ENCODE peak calls at places on chromosomes 12 and 14, in four cellular contexts. R is heart left ventricle, S is endothelial cell of umbilical vein, Y is spleen. F is an unnamed sample. For H3K4me1 and H3K27me3, the result is how much of the 10 kb centered on the place peaks cover.

GRCh38 chr14:93978735-93979134 is 2.4 kb upstream of the ASB2 start:
- DNase-seq in Y (no peak), S (no peak), R (no peak), F (no peak)

GRCh38 chr14:101956179-101956885 is 8.0 kb upstream of the DYNC1H1 start:
- DNase-seq in R (no peak), S (no peak), Y (peak), F (no peak)

GRCh38 chr14:36818794-36819384 is 157.2 kb downstream of the PAX9 start:
- DNase-seq in R (no peak), Y (no peak), S (no peak), F (no peak)

GRCh38 chr14:58738189-58738836 is 100.6 kb downstream of the DACT1 start:
- DNase-seq in S (no peak), Y (no peak), R (no peak), F (no peak)

GRCh38 chr12:57240069-57240921 is 10.7 kb downstream of the STAC3 start:
- DNase-seq in S (no peak), R (no peak), Y (peak), F (peak)

GRCh38 chr12:6372403-6373003 is 2.9 kb downstream of the SCNN1A start:
- DNase-seq in R (no peak), Y (peak), S (peak), F (peak)

GRCh38 chr12:130965214-130965613 is 11.5 kb downstream of the ADGRD1 start:
- DNase-seq in Y (no peak), R (no peak), S (no peak), F (no peak)

GRCh38 chr12:92141585-92142244 is 3.9 kb downstream of the BTG1 start:
- DNase-seq in Y (no peak), S (peak), R (no peak), F (no peak)

GRCh38 chr12:9619411-9620179 is 11.9 kb upstream of the KLRB1 start:
- DNase-seq in S (no peak), R (no peak), Y (no peak), F (no peak)

GRCh38 chr14:90663680-90664079 is 152.6 kb downstream of the TTC7B start:
- DNase-seq in R (no peak), S (no peak), Y (no peak), F (no peak)

GRCh38 chr12:109539508-109539907 is 33.8 kb downstream of the MMAB start:
- DNase-seq in R (no peak), Y (no peak), S (peak), F (no peak)

GRCh38 chr14:55441286-55441685 is 870 bp upstream of the TBPL2 start:
- DNase-seq in Y (no peak), S (no peak), R (no peak), F (no peak)

GRCh38 chr14:68549057-68549421 is 243.8 kb downstream of the ZFP36L1 start:
- DNase-seq in Y (no peak), S (no peak), R (no peak), F (no peak)

GRCh38 chr14:100067971-100068959 is 3.0 kb downstream of the EVL start:
- DNase-seq in Y (peak), R (peak), S (peak), F (peak)

GRCh38 chr12:50569876-50570275 is 65.1 kb downstream of the DIP2B start:
- DNase-seq in R (no peak), Y (no peak), S (no peak), F (no peak)

GRCh38 chr12:71947645-71948105 is 9.0 kb downstream of the TPH2 start:
- DNase-seq in Y (no peak), R (no peak), S (no peak), F (no peak)

GRCh38 chr12:13489246-13489645 is 292.7 kb downstream of the EMP1 start:
- DNase-seq in Y (no peak), R (no peak), S (no peak), F (no peak)

GRCh38 chr14:74591899-74592298 is 20.1 kb downstream of the LTBP2 start:
- DNase-seq in Y (no peak), S (no peak), R (no peak), F (no peak)

GRCh38 chr12:126667340-126667739 is 1599.6 kb upstream of the TMEM132C start:
- DNase-seq in R (no peak), Y (no peak), S (no peak), F (no peak)

GRCh38 chr14:42930058-42930457 is 1323.4 kb downstream of the LRFN5 start:
- DNase-seq in Y (peak), S (no peak), R (no peak), F (peak)

GRCh38 chr12:32922546-32923297 is 26.1 kb upstream of the PKP2 start:
- DNase-seq in Y (no peak), R (no peak), S (no peak), F (no peak)

GRCh38 chr14:101496779-101497420 is 64.4 kb upstream of the DIO3 start:
- DNase-seq in R (peak), S (no peak), Y (peak), F (no peak)

GRCh38 chr14:103422981-103423600 is 37.9 kb downstream of the MARK3 start:
- DNase-seq in R (no peak), S (no peak), Y (no peak), F (no peak)

GRCh38 chr12:22467190-22467589 is 77.2 kb downstream of the C2CD5 start:
- DNase-seq in S (no peak), R (no peak), Y (no peak), F (no peak)

GRCh38 chr12:107461222-107461980 is 224.2 kb upstream of the PWP1 start:
- DNase-seq in R (no peak), Y (peak), S (no peak), F (peak)

GRCh38 chr12:111297703-111298426 is 71.0 kb downstream of the PHETA1 start:
- DNase-seq in R (no peak), Y (no peak), S (no peak), F (no peak)

GRCh38 chr14:50225067-50225973 is 6.1 kb downstream of the SOS2 start:
- DNase-seq in Y (no peak), S (peak), R (peak), F (peak)

GRCh38 chr12:113469893-113470743 is 1.6 kb downstream of the LHX5 start:
- DNase-seq in S (no peak), Y (no peak), R (no peak), F (no peak)

GRCh38 chr12:71000255-71000654 is 79.7 kb upstream of the PTPRR start:
- DNase-seq in S (no peak), Y (no peak), R (no peak), F (no peak)

GRCh38 chr12:113684053-113684907 is 212.6 kb upstream of the LHX5 start:
- DNase-seq in S (no peak), Y (no peak), R (no peak), F (no peak)

GRCh38 chr14:90777358-90777757 is 38.9 kb downstream of the TTC7B start:
- DNase-seq in Y (no peak), R (no peak), S (no peak), F (no peak)

GRCh38 chr12:46660276-46660675 is 165.5 kb downstream of the SLC38A4 start:
- DNase-seq in Y (no peak), S (peak), R (no peak), F (no peak)
- H3K4me1 ChIP-seq in Y (under half), S (half or more), R (under half), F (under half)

DNA sequence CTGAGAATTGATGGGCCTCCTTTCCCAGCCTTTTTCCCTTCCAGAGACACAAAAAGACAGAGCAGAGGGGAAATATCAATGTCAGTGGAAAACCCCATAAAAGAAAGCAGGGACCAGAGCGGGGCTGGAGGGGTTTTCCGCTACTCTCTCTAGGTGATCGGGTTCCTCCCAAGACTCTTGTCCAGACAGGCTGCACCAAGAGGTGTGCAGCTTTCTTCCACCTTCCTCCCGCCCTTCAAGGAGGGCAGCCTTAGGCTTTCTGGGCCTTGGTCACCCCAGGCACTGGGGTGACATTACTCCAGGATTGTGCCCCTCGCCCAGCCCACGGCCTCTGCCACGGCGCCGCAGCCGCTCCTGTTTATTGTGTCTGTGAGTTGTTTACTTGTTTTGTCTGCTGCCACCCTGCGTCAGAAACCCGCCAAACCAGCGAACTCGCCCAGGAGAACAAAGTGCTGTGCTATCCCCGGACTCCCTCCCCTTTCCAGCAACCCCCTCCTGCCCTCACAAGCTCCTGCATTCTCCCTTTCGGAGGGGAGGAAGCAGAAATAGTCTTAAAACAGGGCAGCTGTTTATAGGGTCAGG is 6.7 kb upstream of the HOXC6 start:
- DNase-seq in Y (no peak), R (no peak), S (no peak), F (no peak)
- H3K27me3 ChIP-seq in Y (under half), R (half or more), S (half or more), F (under half)

GRCh38 chr12:132196873-132197390 is 52.7 kb downstream of the NOC4L start:
- DNase-seq in R (no peak), Y (no peak), S (no peak), F (no peak)

GRCh38 chr12:132191715-132192553 is 47.7 kb downstream of the NOC4L start:
- DNase-seq in R (no peak), Y (no peak), S (no peak), F (no peak)

GRCh38 chr12:132196038-132196872 is 52.0 kb downstream of the NOC4L start:
- DNase-seq in R (no peak), Y (no peak), S (no peak), F (no peak)

GRCh38 chr12:132194556-132194955 is 50.3 kb downstream of the NOC4L start:
- DNase-seq in R (no peak), S (no peak), Y (no peak), F (no peak)

GRCh38 chr12:132194056-132194455 is 49.8 kb downstream of the NOC4L start:
- DNase-seq in R (no peak), Y (no peak), S (no peak), F (no peak)
- TF ChIP-seq CTCF in R (no peak), Y (no peak), S (peak), F (no peak)

DNA sequence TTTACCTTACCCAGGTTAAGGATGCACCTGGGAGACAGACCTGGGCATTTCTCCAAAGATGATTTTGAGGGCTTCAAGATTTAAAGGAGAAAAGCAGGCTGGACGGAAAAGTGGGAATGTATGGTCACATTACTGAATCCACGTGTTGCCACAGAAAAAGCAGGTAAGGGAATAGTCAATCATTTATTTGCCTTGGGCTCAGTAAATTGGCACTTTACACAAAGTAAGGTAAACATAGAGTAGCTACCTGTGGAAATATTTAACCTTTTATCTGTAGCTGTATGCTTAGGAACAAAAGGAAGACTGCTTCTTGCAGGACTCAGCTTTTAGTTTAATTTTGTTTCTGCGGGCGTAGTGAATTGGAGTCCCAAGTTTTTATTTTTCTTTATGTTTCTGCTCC is 153.3 kb downstream of the SLCO1B3 start:
- DNase-seq in R (no peak), Y (no peak), S (no peak), F (peak)
- H3K4me1 ChIP-seq in R (under half), Y (under half), S (under half), F (under half)

F was measured in body of pancreas.